ENCODE peak calls at places on chromosomes 6 and 20, in eight cellular contexts. H, A, E, W, U, D, C and P are unnamed samples.

GRCh38 chr20:25090492-25091429 is 8.8 kb upstream of the VSX1 start:
- DNase-seq in H (no peak), A (peak), E (peak), W (no peak), U (no peak), D (no peak), C (no peak), P (no peak)

GRCh38 chr6:125528614-125529013 is 220.8 kb upstream of the HEY2 start:
- DNase-seq in H (no peak), A (no peak), E (no peak), W (no peak), U (no peak), D (no peak), C (no peak), P (no peak)

GRCh38 chr20:48308882-48309281 is 518.9 kb downstream of the PREX1 start:
- DNase-seq in H (no peak), A (no peak), E (no peak), W (no peak), U (no peak), D (no peak), C (peak), P (no peak)

GRCh38 chr6:24522090-24522820 is 27.5 kb downstream of the ALDH5A1 start:
- DNase-seq in H (no peak), A (peak), E (no peak), W (no peak), U (no peak), D (no peak), C (peak), P (no peak)

GRCh38 chr6:85747093-85747492 is 104.4 kb upstream of the SYNCRIP start:
- DNase-seq in H (no peak), A (no peak), E (no peak), W (no peak), U (no peak), D (no peak), C (peak), P (no peak)

GRCh38 chr20:44745560-44746366 is at the start of gene KCNK15:
- DNase-seq in H (peak), A (no peak), E (peak), W (no peak), U (no peak), D (peak), C (peak), P (peak)

GRCh38 chr20:59087829-59088433 is 45.3 kb upstream of the PRELID3B start:
- DNase-seq in H (peak), A (peak), E (peak), W (peak), U (peak), D (peak), C (peak), P (peak)

GRCh38 chr6:151704383-151704782 is 103.1 kb upstream of the ESR1 start:
- DNase-seq in H (no peak), A (no peak), E (no peak), W (no peak), U (no peak), D (no peak), C (no peak), P (no peak)

GRCh38 chr20:48807051-48807450 is 20.7 kb downstream of the PREX1 start:
- DNase-seq in H (no peak), A (no peak), E (no peak), W (no peak), U (no peak), D (no peak), C (no peak), P (no peak)

GRCh38 chr6:159099311-159099710 is 54.5 kb upstream of the TAGAP start:
- DNase-seq in H (no peak), A (no peak), E (no peak), W (no peak), U (no peak), D (no peak), C (no peak), P (no peak)

GRCh38 chr6:52990342-52990741 is 4.7 kb downstream of the GSTA4 start:
- DNase-seq in H (no peak), A (no peak), E (peak), W (no peak), U (no peak), D (no peak), C (peak), P (no peak)

GRCh38 chr6:27837636-27838512 is 74.3 kb downstream of the OR2B2 start:
- DNase-seq in H (peak), A (peak), E (peak), W (peak), U (peak), D (peak), C (peak), P (peak)

GRCh38 chr6:27619436-27619835 is 146.5 kb upstream of the ZNF184 start:
- DNase-seq in H (no peak), A (no peak), E (no peak), W (no peak), U (no peak), D (no peak), C (no peak), P (no peak)

GRCh38 chr6:28353981-28354676 is 4.4 kb downstream of the ZKSCAN3 start:
- DNase-seq in H (peak), A (no peak), E (peak), W (no peak), U (no peak), D (peak), C (peak), P (peak)

GRCh38 chr6:147127587-147127986 is 76.6 kb upstream of the STXBP5 start:
- DNase-seq in H (no peak), A (no peak), E (no peak), W (no peak), U (no peak), D (no peak), C (no peak), P (no peak)

GRCh38 chr6:43695967-43696291 is 8.3 kb upstream of the MRPS18A start:
- DNase-seq in H (no peak), A (no peak), E (no peak), W (no peak), U (no peak), D (no peak), C (no peak), P (no peak)

GRCh38 chr20:41177636-41178035 is 40.3 kb downstream of the PLCG1 start:
- DNase-seq in H (no peak), A (peak), E (peak), W (no peak), U (no peak), D (no peak), C (peak), P (no peak)

GRCh38 chr6:1667012-1667804 is 57.5 kb downstream of the FOXC1 start:
- DNase-seq in H (no peak), A (no peak), E (no peak), W (no peak), U (no peak), D (no peak), C (no peak), P (no peak)

GRCh38 chr6:79385893-79386292 is 151.3 kb downstream of the LCA5 start:
- DNase-seq in H (no peak), A (no peak), E (no peak), W (no peak), U (no peak), D (no peak), C (no peak), P (no peak)

GRCh38 chr6:89410231-89411018 is 1.6 kb downstream of the RRAGD start:
- DNase-seq in H (no peak), A (no peak), E (no peak), W (no peak), U (no peak), D (no peak), C (no peak), P (no peak)

GRCh38 chr20:24993337-24994185 is 1.0 kb upstream of the APMAP start:
- DNase-seq in H (no peak), A (no peak), E (no peak), W (no peak), U (no peak), D (no peak), C (peak), P (no peak)

GRCh38 chr6:41894366-41895299 is 542 bp downstream of the USP49 start:
- DNase-seq in H (no peak), A (no peak), E (peak), W (no peak), U (no peak), D (no peak), C (peak), P (no peak)

GRCh38 chr6:103797738-103798137 is 1062.0 kb downstream of the HACE1 start:
- DNase-seq in H (no peak), A (no peak), E (no peak), W (no peak), U (no peak), D (no peak), C (peak), P (no peak)

GRCh38 chr6:14747881-14748520 is 497.9 kb upstream of the JARID2 start:
- DNase-seq in H (no peak), A (no peak), E (no peak), W (no peak), U (no peak), D (no peak), C (no peak), P (no peak)

GRCh38 chr6:14130431-14131075 is 13.0 kb downstream of the CD83 start:
- DNase-seq in H (no peak), A (no peak), E (no peak), W (no peak), U (no peak), D (no peak), C (peak), P (no peak)

GRCh38 chr6:124793406-124793805 is 168.8 kb upstream of the RNF217 start:
- DNase-seq in H (no peak), A (no peak), E (no peak), W (no peak), U (no peak), D (no peak), C (no peak), P (no peak)

GRCh38 chr20:16804793-16805187 is 56.6 kb downstream of the OTOR start:
- DNase-seq in H (no peak), A (no peak), E (no peak), W (no peak), U (no peak), D (no peak), C (no peak), P (no peak)

GRCh38 chr20:36582322-36582721 is 8.9 kb downstream of the TGIF2 start:
- DNase-seq in H (no peak), A (no peak), E (no peak), W (no peak), U (no peak), D (no peak), C (no peak), P (no peak)

GRCh38 chr20:11090751-11091150 is 417.0 kb upstream of the JAG1 start:
- DNase-seq in H (no peak), A (no peak), E (no peak), W (no peak), U (no peak), D (no peak), C (no peak), P (no peak)

GRCh38 chr6:142809947-142810346 is 135.0 kb downstream of the HIVEP2 start:
- DNase-seq in H (no peak), A (no peak), E (no peak), W (no peak), U (no peak), D (no peak), C (no peak), P (no peak)

GRCh38 chr6:9412951-9413559 is 977.7 kb upstream of the SLC35B3 start:
- DNase-seq in H (no peak), A (no peak), E (peak), W (no peak), U (no peak), D (peak), C (peak), P (no peak)

GRCh38 chr20:14142964-14143627 is 147.8 kb downstream of the MACROD2 start:
- DNase-seq in H (no peak), A (no peak), E (no peak), W (no peak), U (no peak), D (no peak), C (peak), P (no peak)

DNA sequence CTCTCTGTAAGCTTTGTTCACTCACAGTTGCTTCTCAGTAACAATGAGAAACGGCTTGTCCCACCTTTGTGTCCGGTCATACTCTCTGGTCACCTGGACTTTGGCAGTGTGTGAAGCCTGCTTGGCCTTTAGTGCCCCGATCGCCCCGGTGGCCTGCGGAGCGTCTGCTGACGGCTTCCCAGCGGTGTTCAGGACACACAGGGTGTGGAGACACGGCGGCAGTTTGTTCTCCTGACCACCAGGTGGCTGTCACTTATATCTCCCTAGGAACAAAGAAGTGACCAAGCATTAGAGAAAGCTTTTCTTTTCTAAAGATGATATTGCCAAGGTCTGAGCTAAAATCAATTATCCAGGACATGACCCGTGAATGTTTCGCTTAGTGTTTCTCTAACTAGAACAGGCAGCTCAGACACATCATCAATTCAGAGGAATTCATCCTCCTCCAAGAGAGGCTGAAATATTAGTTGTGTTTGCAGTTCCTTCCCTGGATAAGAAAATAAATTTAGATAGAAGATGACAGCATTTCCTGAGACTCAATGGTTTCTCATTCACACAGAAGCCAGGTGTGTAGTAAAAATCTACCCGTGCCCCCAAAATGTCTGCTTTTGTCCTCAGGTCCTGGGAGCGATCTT is 167.4 kb upstream of the THBS2 start:
- DNase-seq in H (no peak), A (no peak), E (peak), W (no peak), U (no peak), D (peak), C (peak), P (no peak)
- TF ChIP-seq CTCF in H (no peak), A (peak), E (peak), W (peak), U (no peak), D (peak), C (peak), P (peak)

DNA sequence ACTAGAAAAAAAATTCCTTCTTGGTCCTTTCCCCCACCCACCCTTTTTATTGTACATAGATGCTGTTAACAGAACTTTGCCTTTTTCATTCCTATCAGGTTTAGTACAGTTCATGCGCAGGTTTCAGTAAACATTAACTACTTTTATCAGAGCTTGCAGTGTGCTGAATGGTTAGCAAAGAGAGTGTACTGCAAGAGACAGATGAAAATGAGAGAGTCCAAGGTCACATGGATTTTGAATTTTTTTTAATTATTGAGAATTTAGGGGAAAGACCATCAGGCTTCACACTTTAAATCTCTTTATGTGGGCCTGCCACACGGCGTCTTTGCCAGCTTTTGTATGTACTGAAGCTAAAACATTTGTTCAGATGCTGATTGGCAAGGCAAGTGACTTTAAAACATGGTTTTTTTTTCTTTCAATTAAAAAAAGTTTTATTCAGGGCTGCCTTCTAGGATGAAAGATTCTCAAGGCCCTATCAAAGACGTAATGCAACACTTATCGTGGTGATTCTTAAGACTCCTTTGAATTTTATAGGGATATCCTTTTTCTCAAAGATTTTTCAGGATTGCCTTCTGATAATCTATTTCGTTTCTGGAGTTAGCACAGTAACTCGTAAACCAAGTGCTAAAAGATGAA is 32.2 kb downstream of the RREB1 start:
- DNase-seq in H (no peak), A (no peak), E (no peak), W (no peak), U (no peak), D (no peak), C (no peak), P (no peak)
- H3K4me3 ChIP-seq in H (peak), A (peak), E (no peak), W (no peak), U (no peak), D (no peak), C (no peak), P (no peak)

DNA sequence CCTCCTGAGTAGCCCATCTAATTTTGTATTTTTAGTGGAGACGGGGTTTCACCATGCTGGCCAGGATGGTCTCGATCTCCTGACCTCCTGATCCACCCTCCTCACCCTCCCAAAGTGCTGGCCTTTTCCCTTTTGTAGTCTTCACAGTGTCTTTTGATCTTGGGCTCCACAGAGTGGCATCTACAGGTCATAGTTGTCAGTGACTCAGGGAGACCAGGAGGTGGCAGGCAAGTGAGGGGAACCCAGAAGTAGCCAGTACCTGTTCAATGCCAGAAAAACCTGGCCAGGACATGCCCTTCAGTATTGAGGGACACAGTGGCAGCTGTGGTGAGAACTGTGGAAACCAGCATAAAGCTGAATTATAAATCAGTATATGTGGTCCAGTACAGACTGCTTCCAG is 19.6 kb downstream of the RPP21 start:
- DNase-seq in H (no peak), A (no peak), E (no peak), W (no peak), U (no peak), D (no peak), C (no peak), P (no peak)
- TF ChIP-seq CTCF in H (no peak), A (no peak), E (no peak), W (no peak), U (no peak), D (no peak), C (peak), P (no peak)

GRCh38 chr6:111837641-111838500 is 35.4 kb downstream of the FYN start:
- DNase-seq in H (no peak), A (no peak), E (no peak), W (no peak), U (no peak), D (no peak), C (no peak), P (no peak)
- H3K4me3 ChIP-seq in H (no peak), A (no peak), E (no peak), W (no peak), U (no peak), D (no peak), C (no peak), P (no peak)

DNA sequence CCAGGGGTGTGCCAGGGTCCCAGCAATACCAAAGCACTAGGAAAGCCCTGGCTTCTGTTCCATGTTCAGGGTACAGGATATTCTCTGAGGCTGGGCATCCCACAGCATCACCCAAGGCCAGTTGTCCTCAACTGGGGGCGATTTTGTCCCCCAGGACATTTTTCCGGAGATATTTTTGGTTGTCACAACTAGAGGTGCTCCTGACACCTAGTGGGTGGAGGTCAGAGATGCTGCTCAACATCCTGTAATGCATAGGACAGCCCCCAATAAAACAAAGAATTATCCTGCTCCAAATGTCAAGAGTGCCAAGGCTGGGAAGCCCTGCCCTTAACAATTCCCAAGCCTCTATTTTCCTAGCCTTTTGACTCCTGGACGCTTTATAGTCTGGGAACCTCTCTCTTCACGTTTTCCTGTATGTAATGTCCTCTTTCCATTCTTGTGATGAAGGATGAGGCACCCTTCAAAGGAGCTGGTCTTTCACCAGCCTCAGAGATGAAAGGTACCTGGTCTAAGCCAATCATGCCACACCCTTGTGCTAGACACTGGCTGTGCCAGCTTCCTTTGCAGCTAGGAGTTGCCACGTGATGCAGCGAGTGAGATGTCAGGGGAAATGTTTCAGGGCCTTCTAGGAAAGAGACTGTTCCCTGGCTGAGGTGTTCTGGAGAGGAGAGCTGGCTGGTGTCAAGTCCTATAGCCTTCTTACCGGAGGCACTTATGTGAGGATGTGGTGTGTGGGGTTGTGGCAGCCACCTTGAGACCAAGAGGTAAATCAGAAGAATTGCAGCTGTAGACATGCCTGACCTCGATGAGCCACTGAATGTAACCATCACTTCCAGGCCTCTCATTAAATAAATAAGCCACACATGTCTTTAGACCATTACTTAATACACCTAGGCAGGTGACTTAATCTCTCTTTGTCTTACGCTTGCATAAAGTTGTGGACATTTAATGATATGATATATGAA is 23.4 kb upstream of the KCNG1 start:
- DNase-seq in H (no peak), A (no peak), E (no peak), W (no peak), U (no peak), D (no peak), C (no peak), P (no peak)
- TF ChIP-seq CTCF in H (no peak), A (no peak), E (no peak), W (no peak), U (no peak), D (no peak), C (no peak), P (no peak)

GRCh38 chr6:34656378-34657036 is 40.1 kb downstream of the ILRUN start:
- DNase-seq in H (no peak), A (peak), E (peak), W (peak), U (no peak), D (peak), C (peak), P (no peak)
- H3K4me3 ChIP-seq in H (peak), A (peak), E (no peak), W (peak), U (peak), D (no peak), C (no peak), P (peak)